ENCODE peak calls at places on chromosomes 16 and 17, in eight cellular contexts. A is stimulated activated CD8-positive, alpha-beta memory T cell treated with anti-CD3 and anti-CD28 coated beads, Interleukin-4, amount 100 ng/mL, for 4 hours; K is spleen; C is stimulated activated CD4-positive, alpha-beta T cell treated with anti-CD3 and anti-CD28 coated beads, Interleukin-12 subunit alpha, Interleukin-12 subunit beta, amount 100 ng/mL, for 4 hours; S is A549; T is hypothalamus; D is NCI-H1694; Y is A172. N is an unnamed sample.

GRCh38 chr17:81044764-81045589 is 10.0 kb downstream of the BAIAP2 start:
- DNase-seq in Y (peak; percentile 85), A (no peak), S (no peak), T (no peak), D (no peak), K (peak; percentile 87), C (no peak), N (no peak)

GRCh38 chr17:44187131-44187899 is 543 bp downstream of the TMUB2 start:
- DNase-seq in K (peak; percentile 92), T (no peak), S (no peak), A (no peak), Y (no peak), C (no peak), D (no peak), N (no peak)

GRCh38 chr16:75044800-75045361 is 46.1 kb downstream of the ZNRF1 start:
- DNase-seq in D (no peak), A (no peak), S (no peak), C (no peak), T (no peak), K (no peak), Y (no peak), N (no peak)

GRCh38 chr17:70668276-70668937 is 499.1 kb downstream of the KCNJ2 start:
- DNase-seq in K (no peak), S (no peak), C (no peak), D (no peak), A (no peak), Y (no peak), T (no peak), N (no peak)

GRCh38 chr17:7133424-7133823 is 18.8 kb upstream of the ASGR2 start:
- DNase-seq in K (peak; percentile 81), C (peak; percentile 30), Y (no peak), A (peak; percentile 65), D (no peak), T (no peak), S (no peak), N (no peak)

GRCh38 chr17:31415004-31415454 is 23.6 kb downstream of the RAB11FIP4 start:
- DNase-seq in T (no peak), A (no peak), S (no peak), Y (no peak), K (peak; percentile 58), C (no peak), D (no peak), N (no peak)

GRCh38 chr17:55652825-55653224 is 69.8 kb downstream of the TMEM100 start:
- DNase-seq in T (no peak), K (no peak), S (no peak), Y (no peak), C (no peak), D (no peak), A (no peak), N (no peak)

GRCh38 chr16:67068212-67068753 is 39.3 kb downstream of the CBFB start:
- DNase-seq in S (no peak), K (no peak), C (no peak), D (no peak), A (no peak), T (no peak), Y (peak; percentile 9), N (no peak)

GRCh38 chr16:879986-880385 is 79.5 kb upstream of the GNG13 start:
- DNase-seq in D (no peak), T (no peak), A (no peak), Y (no peak), C (no peak), S (no peak), K (peak; percentile 41), N (no peak)

GRCh38 chr17:27217631-27218030 is 76.3 kb upstream of the WSB1 start:
- DNase-seq in C (no peak), D (no peak), A (no peak), K (no peak), T (no peak), S (no peak), Y (no peak), N (no peak)

GRCh38 chr16:81703177-81704155 is 75.6 kb upstream of the PLCG2 start:
- DNase-seq in K (peak; percentile 46), Y (peak; percentile 90), D (peak; percentile 16), C (no peak), A (no peak), S (peak; percentile 80), T (no peak), N (no peak)

GRCh38 chr16:54265558-54266213 is 20.9 kb downstream of the IRX3 start:
- DNase-seq in C (no peak), A (no peak), S (no peak), D (no peak), K (no peak), Y (no peak), T (no peak), N (no peak)

GRCh38 chr16:15607700-15608396 is 35.1 kb downstream of the MARF1 start:
- DNase-seq in K (peak; percentile 81), D (no peak), A (no peak), C (no peak), T (no peak), S (no peak), Y (peak; percentile 9), N (no peak)

GRCh38 chr16:12390644-12391043 is 413.0 kb downstream of the CPPED1 start:
- DNase-seq in C (no peak), Y (no peak), D (no peak), K (no peak), T (no peak), S (no peak), A (no peak), N (no peak)

GRCh38 chr16:83200005-83200779 is 573.4 kb downstream of the CDH13 start:
- DNase-seq in S (no peak), A (no peak), K (no peak), D (no peak), C (no peak), Y (no peak), T (peak; percentile 8), N (no peak)

GRCh38 chr16:46573008-46573833 is 48.0 kb downstream of the SHCBP1 start:
- DNase-seq in A (no peak), C (no peak), K (no peak), Y (peak; percentile 83), T (no peak), D (no peak), S (peak; percentile 12), N (no peak)

GRCh38 chr16:695355-696089 is 5.3 kb upstream of the WDR24 start:
- DNase-seq in S (no peak), Y (no peak), C (peak; percentile 66), A (peak; percentile 43), T (no peak), K (peak; percentile 88), D (no peak), N (peak; percentile 66)

GRCh38 chr16:57479422-57480126 is 6.7 kb downstream of the DOK4 start:
- DNase-seq in K (peak; percentile 74), C (no peak), S (no peak), T (no peak), D (peak; percentile 30), A (no peak), Y (peak; percentile 87), N (no peak)

GRCh38 chr17:55273579-55274370 is 9.0 kb downstream of the HLF start:
- DNase-seq in D (peak; percentile 28), Y (no peak), K (no peak), S (no peak), C (no peak), A (no peak), T (peak; percentile 22), N (no peak)

GRCh38 chr16:69741951-69742904 is 12.5 kb downstream of the NOB1 start:
- DNase-seq in A (no peak), T (no peak), K (peak; percentile 80), S (no peak), C (no peak), D (no peak), Y (no peak), N (no peak)

GRCh38 chr16:75070055-75070841 is 46.3 kb downstream of the LDHD start:
- DNase-seq in A (no peak), D (no peak), T (peak; percentile 38), K (no peak), S (no peak), C (no peak), Y (no peak), N (no peak)

GRCh38 chr17:47694018-47694817 is at the start of gene TBKBP1:
- DNase-seq in A (no peak), Y (no peak), T (no peak), D (peak; percentile 48), C (peak; percentile 68), S (peak; percentile 59), K (peak; percentile 92), N (no peak)

GRCh38 chr17:72419866-72420774 is 299.3 kb downstream of the SOX9 start:
- DNase-seq in C (no peak), Y (peak; percentile 99), T (no peak), K (no peak), D (no peak), S (no peak), A (no peak), N (no peak)

GRCh38 chr17:82493517-82493840 is 26.1 kb upstream of the FOXK2 start:
- DNase-seq in D (no peak), A (no peak), K (no peak), T (no peak), Y (no peak), S (peak; percentile 46), C (no peak), N (no peak)

N was measured in activated T-helper 1 cell treated with anti-CD3 and anti-CD28 coated beads, Interleukin-2, amount 50 U/mL, for 16 hours.